ENCODE peak calls at places on chromosomes 16 and 17, in nine cellular contexts. S is hypothalamus; K is effector CD4-positive, alpha-beta T cell; R is NCI-H187; I is PC-9; L is mucosa of descending colon; C is right atrium auricular region; W is globus pallidus; Y is AG09309. P is an unnamed sample.

GRCh38 chr16:24255446-24256352 is at the start of gene CACNG3:
- DNase-seq in S (peak), R (no peak), Y (no peak), W (peak), I (peak), L (peak), K (peak), C (no peak), P (peak)

GRCh38 chr17:73481672-73482071 is 162.6 kb downstream of the SDK2 start:
- DNase-seq in L (no peak), I (no peak), K (no peak), S (no peak), R (no peak), C (no peak), W (no peak), Y (no peak), P (no peak)

GRCh38 chr17:48456584-48456983 is 26.6 kb upstream of the SKAP1 start:
- DNase-seq in K (no peak), C (no peak), I (peak), Y (no peak), R (no peak), L (no peak), W (no peak), S (no peak), P (no peak)

GRCh38 chr17:82831041-82831817 is 8.6 kb downstream of the ZNF750 start:
- DNase-seq in K (no peak), Y (no peak), R (no peak), L (peak), S (no peak), I (no peak), W (no peak), C (no peak), P (peak)

GRCh38 chr17:60170835-60171752 is 21.3 kb downstream of the CA4 start:
- DNase-seq in I (no peak), L (no peak), W (peak), R (no peak), S (peak), Y (no peak), K (no peak), C (no peak), P (no peak)

GRCh38 chr16:67447508-67448076 is 16.7 kb downstream of the HSD11B2 start:
- DNase-seq in L (peak), K (peak), I (peak), W (no peak), C (no peak), R (no peak), Y (no peak), S (peak), P (peak)

GRCh38 chr17:83010323-83011200 is 68.8 kb upstream of the METRNL start:
- DNase-seq in I (no peak), Y (no peak), S (no peak), R (no peak), C (no peak), K (no peak), L (no peak), W (no peak), P (no peak)

GRCh38 chr16:55047331-55047730 is 116.7 kb downstream of the IRX5 start:
- DNase-seq in Y (no peak), W (no peak), C (no peak), L (no peak), R (no peak), I (no peak), K (no peak), S (no peak), P (no peak)

GRCh38 chr16:88750854-88751253 is 34.2 kb downstream of the PIEZO1 start:
- DNase-seq in W (no peak), K (no peak), C (no peak), R (no peak), I (no peak), L (no peak), S (no peak), Y (no peak), P (no peak)

GRCh38 chr17:9220466-9221230 is 199.3 kb downstream of the NTN1 start:
- DNase-seq in R (no peak), Y (no peak), K (no peak), W (no peak), C (no peak), I (no peak), L (no peak), S (no peak), P (no peak)

GRCh38 chr16:50610331-50611262 is 62.4 kb downstream of the NKD1 start:
- DNase-seq in C (no peak), L (no peak), S (peak), Y (no peak), W (peak), K (no peak), R (no peak), I (no peak), P (no peak)

GRCh38 chr16:12250578-12250977 is 274.0 kb downstream of the SNX29 start:
- DNase-seq in Y (no peak), R (no peak), I (no peak), K (no peak), S (no peak), W (no peak), C (no peak), L (no peak), P (no peak)

GRCh38 chr17:59369026-59369724 is 37.7 kb downstream of the YPEL2 start:
- DNase-seq in W (no peak), Y (no peak), R (no peak), I (no peak), L (no peak), C (no peak), K (no peak), S (no peak), P (no peak)

GRCh38 chr17:29066603-29067002 is 23.7 kb downstream of the PIPOX start:
- DNase-seq in R (no peak), C (no peak), L (no peak), Y (no peak), S (no peak), I (no peak), K (no peak), W (no peak), P (peak)

GRCh38 chr17:39634384-39634871 is 2.5 kb upstream of the STARD3 start:
- DNase-seq in R (no peak), Y (no peak), K (no peak), W (peak), L (no peak), C (no peak), S (no peak), I (no peak), P (no peak)

GRCh38 chr16:80006175-80006895 is 405.8 kb upstream of the MAF start:
- DNase-seq in I (peak), C (no peak), Y (no peak), S (no peak), W (no peak), R (no peak), L (no peak), K (no peak), P (peak)

GRCh38 chr17:10879110-10879509 is 41.2 kb upstream of the PIRT start:
- DNase-seq in I (no peak), K (no peak), L (peak), Y (no peak), S (peak), W (peak), R (no peak), C (no peak), P (peak)

GRCh38 chr16:8931864-8932263 is 31.8 kb downstream of the USP7 start:
- DNase-seq in S (peak), C (no peak), Y (no peak), I (peak), L (peak), R (no peak), K (peak), W (peak), P (peak)

GRCh38 chr17:57915980-57916757 is 39.0 kb downstream of the CUEDC1 start:
- DNase-seq in R (no peak), Y (no peak), S (peak), W (no peak), C (no peak), K (no peak), L (no peak), I (no peak), P (peak)

GRCh38 chr17:31050948-31051347 is 43.8 kb upstream of the NF1 start:
- DNase-seq in C (no peak), W (no peak), R (no peak), S (no peak), L (no peak), K (no peak), I (no peak), Y (no peak), P (no peak)

GRCh38 chr17:2563061-2563460 is 30.4 kb upstream of the PAFAH1B1 start:
- DNase-seq in C (no peak), K (no peak), I (no peak), W (no peak), S (no peak), R (no peak), L (no peak), Y (no peak), P (no peak)

GRCh38 chr16:55009581-55009980 is 78.9 kb downstream of the IRX5 start:
- DNase-seq in R (no peak), Y (no peak), S (no peak), I (no peak), W (no peak), C (no peak), L (no peak), K (no peak), P (no peak)

GRCh38 chr17:66535611-66536010 is 233.2 kb downstream of the PRKCA start:
- DNase-seq in C (no peak), S (no peak), L (no peak), R (no peak), K (no peak), W (no peak), Y (no peak), I (no peak), P (no peak)

GRCh38 chr17:22459953-22460350 is 767.6 kb downstream of the KCNJ18 start:
- DNase-seq in L (no peak), I (no peak), S (no peak), K (no peak), W (no peak), R (no peak), C (no peak), Y (no peak), P (no peak)

GRCh38 chr16:89574681-89575246 is 794 bp upstream of the CPNE7 start:
- DNase-seq in Y (no peak), R (no peak), C (no peak), I (peak), L (peak), W (no peak), K (peak), S (peak), P (peak)

GRCh38 chr17:43702636-43703035 is 40.9 kb upstream of the MEOX1 start:
- DNase-seq in I (no peak), K (no peak), R (no peak), Y (no peak), S (peak), C (no peak), W (no peak), L (no peak), P (no peak)

GRCh38 chr17:46979023-46979870 is at the start of gene RPRML:
- DNase-seq in I (peak), K (no peak), S (peak), R (no peak), C (no peak), Y (no peak), W (no peak), L (peak), P (peak)

GRCh38 chr16:53007095-53007494 is 45.6 kb downstream of the CHD9NB start:
- DNase-seq in Y (no peak), W (no peak), L (no peak), R (no peak), C (no peak), I (no peak), S (no peak), K (no peak), P (no peak)

GRCh38 chr16:65268331-65268730 is 146.5 kb upstream of the CDH11 start:
- DNase-seq in C (no peak), K (no peak), R (no peak), L (no peak), I (no peak), Y (no peak), S (no peak), W (no peak), P (no peak)

GRCh38 chr16:19709381-19710136 is 8.5 kb downstream of the KNOP1 start:
- DNase-seq in W (no peak), C (no peak), I (no peak), Y (no peak), K (no peak), S (no peak), R (no peak), L (no peak), P (no peak)

GRCh38 chr16:50271148-50272041 is 5.0 kb downstream of the ADCY7 start:
- DNase-seq in L (peak), R (no peak), W (no peak), Y (no peak), C (no peak), S (no peak), I (no peak), K (no peak), P (peak)

GRCh38 chr17:48544356-48545021 is 420 bp downstream of the HOXB2 start:
- DNase-seq in C (peak), Y (no peak), K (peak), R (no peak), W (no peak), I (no peak), S (no peak), L (peak), P (peak)

GRCh38 chr17:74785096-74785980 is 9.2 kb upstream of the NAT9 start:
- DNase-seq in R (no peak), I (no peak), K (no peak), C (no peak), L (no peak), Y (no peak), W (no peak), S (no peak), P (no peak)

GRCh38 chr17:3843935-3844516 is 2.0 kb downstream of the NCBP3 start:
- DNase-seq in C (no peak), S (no peak), I (peak), L (peak), K (peak), R (no peak), Y (no peak), W (no peak), P (no peak)

GRCh38 chr16:84093879-84094270 is 22.9 kb downstream of the MBTPS1 start:
- DNase-seq in R (no peak), K (no peak), L (no peak), C (no peak), Y (no peak), S (no peak), W (no peak), I (no peak), P (no peak)

GRCh38 chr17:35725917-35726608 is 5.4 kb upstream of the RASL10B start:
- DNase-seq in W (no peak), K (no peak), L (no peak), R (no peak), S (no peak), Y (no peak), I (no peak), C (no peak), P (no peak)